ENCODE peak calls at places on chromosome 16, in four cellular contexts. V is H1, L is HepG2, F is GM12878. M is an unnamed sample.

GRCh38 chr16:79316004-79316458 is 284.5 kb downstream of the MAF start:
- DNase-seq in F (peak), V (no peak), L (no peak), M (no peak)

GRCh38 chr16:89831810-89832328 is 3.6 kb downstream of the SPIRE2 start:
- DNase-seq in F (no peak), L (no peak), V (no peak), M (no peak)

GRCh38 chr16:84941916-84942315 is 69.4 kb downstream of the ZDHHC7 start:
- DNase-seq in F (no peak), L (no peak), V (no peak), M (no peak)

GRCh38 chr16:20901441-20902112 is 1.0 kb downstream of the LYRM1 start:
- DNase-seq in F (no peak), L (peak), V (no peak), M (peak)

GRCh38 chr16:54313789-54314188 is 27.2 kb upstream of the IRX3 start:
- DNase-seq in V (no peak), F (no peak), L (no peak), M (no peak)

GRCh38 chr16:75593825-75594820 is 27.9 kb downstream of the GABARAPL2 start:
- DNase-seq in L (peak), V (peak), F (no peak), M (peak)

GRCh38 chr16:10031473-10031872 is 150.8 kb downstream of the GRIN2A start:
- DNase-seq in V (no peak), L (no peak), F (no peak), M (no peak)

GRCh38 chr16:82801361-82801760 is 174.6 kb downstream of the CDH13 start:
- DNase-seq in L (no peak), V (no peak), F (no peak), M (no peak)

GRCh38 chr16:71894229-71894920 is 956 bp upstream of the IST1 start:
- DNase-seq in V (peak), F (no peak), L (peak), M (peak)

GRCh38 chr16:65421596-65421995 is 299.7 kb upstream of the CDH11 start:
- DNase-seq in L (no peak), V (no peak), F (no peak), M (no peak)

GRCh38 chr16:74877706-74878105 is 103.1 kb upstream of the FA2H start:
- DNase-seq in V (no peak), L (no peak), F (no peak), M (no peak)

GRCh38 chr16:14562691-14563491 is 67.2 kb downstream of the PARN start:
- DNase-seq in V (no peak), F (no peak), L (peak), M (no peak)

GRCh38 chr16:86517652-86518258 is 7.4 kb downstream of the FOXF1 start:
- DNase-seq in V (no peak), L (peak), F (no peak), M (peak)

GRCh38 chr16:19123535-19124178 is 9.9 kb downstream of the ITPRIPL2 start:
- DNase-seq in F (no peak), V (no peak), L (peak), M (no peak)

GRCh38 chr16:28064706-28065249 is 1.3 kb upstream of the GSG1L start:
- DNase-seq in F (no peak), L (no peak), V (no peak), M (no peak)
- TF ChIP-seq TCF12 in F (no peak), L (no peak), V (no peak), M (no peak)

GRCh38 chr16:31128711-31129567 is 6.6 kb downstream of the PRSS8 start:
- DNase-seq in F (no peak), L (no peak), V (no peak), M (no peak)
- TF ChIP-seq TCF12 in F (no peak), L (no peak), V (no peak), M (no peak)

GRCh38 chr16:62576636-62577035 is 540.4 kb upstream of the CDH8 start:
- DNase-seq in F (no peak), L (no peak), V (no peak), M (no peak)
- TF ChIP-seq TCF12 in F (no peak), L (no peak), V (no peak), M (no peak)

GRCh38 chr16:7397901-7398300 is 65.3 kb downstream of the RBFOX1 start:
- DNase-seq in L (no peak), F (no peak), V (no peak), M (no peak)
- TF ChIP-seq TCF12 in L (no peak), F (no peak), V (no peak), M (no peak)

DNA sequence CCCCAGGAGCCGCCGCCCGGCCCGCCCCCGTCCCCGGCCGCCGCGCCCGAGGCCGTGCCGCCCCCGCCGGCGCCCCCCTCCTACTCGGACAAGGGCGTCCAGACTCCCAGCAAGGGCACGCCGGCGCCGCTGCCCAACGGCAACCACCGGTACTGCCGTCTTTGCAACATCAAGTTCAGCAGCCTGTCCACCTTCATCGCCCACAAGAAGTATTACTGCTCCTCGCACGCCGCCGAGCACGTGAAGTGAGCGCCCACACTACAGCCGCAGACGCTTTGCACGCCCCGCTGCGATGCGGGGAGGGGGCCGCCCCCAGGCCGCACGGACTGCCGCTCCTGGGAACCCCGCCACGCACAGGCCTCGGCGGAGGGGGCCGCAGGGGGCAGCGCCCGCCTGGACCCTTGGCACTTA is 35.5 kb upstream of the ZC3H18 start:
- DNase-seq in F (no peak), V (no peak), L (no peak), M (no peak)
- TF ChIP-seq TCF12 in F (no peak), V (no peak), L (no peak), M (no peak)

DNA sequence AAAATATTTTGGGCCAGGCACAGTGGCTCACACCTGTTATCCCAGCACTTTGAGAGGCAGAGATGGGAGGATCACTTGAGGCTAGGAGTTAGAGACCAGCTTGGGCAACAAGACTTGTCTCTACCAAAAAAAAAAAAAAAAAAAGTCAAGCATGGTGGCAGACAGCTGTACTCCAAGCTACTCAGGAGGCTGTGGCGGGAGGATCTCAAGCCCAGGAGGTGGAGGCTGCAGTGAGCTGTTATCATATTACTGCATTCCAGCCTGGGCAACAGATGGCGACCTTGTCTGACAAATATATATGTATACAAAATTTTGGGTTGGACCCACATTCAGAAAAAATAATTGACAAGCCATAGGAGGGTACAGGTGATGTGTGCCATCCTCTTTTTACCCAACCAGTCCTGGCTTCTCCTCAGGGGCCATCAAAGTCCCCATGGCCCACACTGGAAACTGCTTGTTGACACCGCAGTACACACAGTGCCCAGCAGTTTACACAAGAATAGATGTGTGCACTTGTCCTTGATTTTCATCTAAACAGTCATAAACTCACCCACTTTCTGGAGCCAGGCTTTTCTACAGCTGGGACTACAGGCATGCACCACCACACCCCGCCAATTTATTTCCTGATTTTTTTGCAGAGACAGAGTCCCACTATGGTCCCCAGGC is 1.7 kb downstream of the CES2 start:
- DNase-seq in F (no peak), V (no peak), L (no peak), M (no peak)
- TF ChIP-seq TCF12 in F (no peak), V (no peak), L (no peak), M (no peak)

GRCh38 chr16:4217246-4218131 is 24.4 kb downstream of the SRL start:
- DNase-seq in V (no peak), L (no peak), F (no peak), M (peak)
- TF ChIP-seq TCF12 in V (no peak), L (no peak), F (no peak), M (no peak)

GRCh38 chr16:51880776-51881175 is 666.2 kb downstream of the TOX3 start:
- DNase-seq in L (no peak), F (no peak), V (no peak), M (no peak)
- TF ChIP-seq TCF12 in L (no peak), F (no peak), V (no peak), M (no peak)